ENCODE peak calls at places on chromosomes 2 and 18, in eight cellular contexts. One of them, this sample, is unnamed.

GRCh38 chr2:76270356-76270755 is 559.6 kb upstream of the GCFC2 start:
- DNase-seq in right atrium auricular region: no peak
- DNase-seq in body of pancreas: no peak
- DNase-seq in RWPE2: no peak
- DNase-seq in Peyer's patch: no peak
- DNase-seq in small intestine: peak; percentile 42
- DNase-seq in fibroblast of lung: no peak
- DNase-seq in right cardiac atrium: no peak
- DNase-seq in this sample: no peak

GRCh38 chr2:95526360-95527341 is 42.1 kb upstream of the TRIM43B start:
- DNase-seq in RWPE2: no peak
- DNase-seq in body of pancreas: peak; percentile 74
- DNase-seq in Peyer's patch: peak; percentile 32
- DNase-seq in small intestine: peak; percentile 73
- DNase-seq in right atrium auricular region: peak; percentile 68
- DNase-seq in right cardiac atrium: peak; percentile 89
- DNase-seq in fibroblast of lung: peak; percentile 81
- DNase-seq in this sample: no peak

GRCh38 chr2:65015731-65016130 is 26.5 kb downstream of the SLC1A4 start:
- DNase-seq in right atrium auricular region: no peak
- DNase-seq in small intestine: no peak
- DNase-seq in Peyer's patch: no peak
- DNase-seq in right cardiac atrium: no peak
- DNase-seq in body of pancreas: no peak
- DNase-seq in RWPE2: no peak
- DNase-seq in fibroblast of lung: peak; percentile 73
- DNase-seq in this sample: no peak

GRCh38 chr2:203692039-203692710 is 14.3 kb upstream of the CD28 start:
- DNase-seq in right cardiac atrium: no peak
- DNase-seq in small intestine: no peak
- DNase-seq in RWPE2: no peak
- DNase-seq in body of pancreas: no peak
- DNase-seq in right atrium auricular region: no peak
- DNase-seq in Peyer's patch: no peak
- DNase-seq in fibroblast of lung: no peak
- DNase-seq in this sample: no peak

GRCh38 chr2:39519886-39520285 is 82.8 kb upstream of the MAP4K3 start:
- DNase-seq in small intestine: no peak
- DNase-seq in fibroblast of lung: no peak
- DNase-seq in Peyer's patch: no peak
- DNase-seq in right atrium auricular region: no peak
- DNase-seq in body of pancreas: no peak
- DNase-seq in RWPE2: no peak
- DNase-seq in right cardiac atrium: no peak
- DNase-seq in this sample: no peak

GRCh38 chr18:21163647-21164625 is 52.3 kb upstream of the ROCK1 start:
- DNase-seq in body of pancreas: no peak
- DNase-seq in Peyer's patch: no peak
- DNase-seq in fibroblast of lung: peak; percentile 89
- DNase-seq in right cardiac atrium: no peak
- DNase-seq in right atrium auricular region: no peak
- DNase-seq in small intestine: no peak
- DNase-seq in RWPE2: no peak
- DNase-seq in this sample: no peak

GRCh38 chr2:43225093-43225787 is 1.2 kb downstream of the ZFP36L2 start:
- DNase-seq in right atrium auricular region: no peak
- DNase-seq in small intestine: peak; percentile 46
- DNase-seq in fibroblast of lung: peak; percentile 69
- DNase-seq in RWPE2: peak; percentile 66
- DNase-seq in Peyer's patch: peak; percentile 62
- DNase-seq in right cardiac atrium: peak; percentile 88
- DNase-seq in body of pancreas: peak; percentile 69
- DNase-seq in this sample: no peak

GRCh38 chr2:59196511-59196910 is 955.4 kb upstream of the FANCL start:
- DNase-seq in right cardiac atrium: no peak
- DNase-seq in body of pancreas: no peak
- DNase-seq in small intestine: no peak
- DNase-seq in Peyer's patch: no peak
- DNase-seq in RWPE2: no peak
- DNase-seq in fibroblast of lung: no peak
- DNase-seq in right atrium auricular region: no peak
- DNase-seq in this sample: no peak

GRCh38 chr2:200790185-200790584 is 21.5 kb upstream of the BZW1 start:
- DNase-seq in right cardiac atrium: no peak
- DNase-seq in right atrium auricular region: no peak
- DNase-seq in fibroblast of lung: no peak
- DNase-seq in RWPE2: no peak
- DNase-seq in Peyer's patch: no peak
- DNase-seq in small intestine: no peak
- DNase-seq in body of pancreas: no peak
- DNase-seq in this sample: no peak

GRCh38 chr2:52340185-52340584 is 1308.3 kb upstream of the NRXN1 start:
- DNase-seq in fibroblast of lung: peak; percentile 14
- DNase-seq in body of pancreas: no peak
- DNase-seq in right atrium auricular region: no peak
- DNase-seq in small intestine: no peak
- DNase-seq in RWPE2: no peak
- DNase-seq in Peyer's patch: no peak
- DNase-seq in right cardiac atrium: no peak
- DNase-seq in this sample: no peak

GRCh38 chr2:219722276-219722883 is 95.0 kb downstream of the SLC4A3 start:
- DNase-seq in right atrium auricular region: no peak
- DNase-seq in RWPE2: peak; percentile 80
- DNase-seq in fibroblast of lung: peak; percentile 34
- DNase-seq in Peyer's patch: no peak
- DNase-seq in small intestine: no peak
- DNase-seq in right cardiac atrium: no peak
- DNase-seq in body of pancreas: no peak
- DNase-seq in this sample: no peak

GRCh38 chr2:238424313-238424700 is 2.4 kb upstream of the ASB1 start:
- DNase-seq in Peyer's patch: no peak
- DNase-seq in RWPE2: no peak
- DNase-seq in right cardiac atrium: no peak
- DNase-seq in small intestine: no peak
- DNase-seq in right atrium auricular region: no peak
- DNase-seq in fibroblast of lung: peak; percentile 83
- DNase-seq in body of pancreas: no peak
- DNase-seq in this sample: no peak

GRCh38 chr2:66555076-66555475 is 120.2 kb downstream of the MEIS1 start:
- DNase-seq in right cardiac atrium: no peak
- DNase-seq in body of pancreas: no peak
- DNase-seq in fibroblast of lung: peak; percentile 44
- DNase-seq in RWPE2: no peak
- DNase-seq in Peyer's patch: no peak
- DNase-seq in right atrium auricular region: no peak
- DNase-seq in small intestine: no peak
- DNase-seq in this sample: no peak

GRCh38 chr2:144183744-144184143 is 336.2 kb downstream of the ZEB2 start:
- DNase-seq in right atrium auricular region: no peak
- DNase-seq in small intestine: peak; percentile 44
- DNase-seq in body of pancreas: no peak
- DNase-seq in RWPE2: no peak
- DNase-seq in right cardiac atrium: no peak
- DNase-seq in Peyer's patch: peak; percentile 76
- DNase-seq in fibroblast of lung: peak; percentile 15
- DNase-seq in this sample: no peak

GRCh38 chr2:96097441-96097840 is 18.9 kb downstream of the ADRA2B start:
- DNase-seq in fibroblast of lung: no peak
- DNase-seq in small intestine: no peak
- DNase-seq in right cardiac atrium: no peak
- DNase-seq in right atrium auricular region: no peak
- DNase-seq in RWPE2: no peak
- DNase-seq in Peyer's patch: no peak
- DNase-seq in body of pancreas: no peak
- DNase-seq in this sample: no peak

GRCh38 chr2:200308421-200309295 is 2.2 kb downstream of the SPATS2L start:
- DNase-seq in right atrium auricular region: no peak
- DNase-seq in Peyer's patch: no peak
- DNase-seq in body of pancreas: no peak
- DNase-seq in RWPE2: no peak
- DNase-seq in right cardiac atrium: no peak
- DNase-seq in fibroblast of lung: peak; percentile 49
- DNase-seq in small intestine: no peak
- DNase-seq in this sample: no peak

GRCh38 chr2:232854082-232854481 is 16.0 kb upstream of the SNORC start:
- DNase-seq in RWPE2: peak; percentile 82
- DNase-seq in Peyer's patch: no peak
- DNase-seq in right cardiac atrium: no peak
- DNase-seq in right atrium auricular region: no peak
- DNase-seq in small intestine: peak; percentile 50
- DNase-seq in fibroblast of lung: peak; percentile 92
- DNase-seq in body of pancreas: no peak
- DNase-seq in this sample: no peak

GRCh38 chr18:13629841-13630747 is 96.3 kb downstream of the FAM210A start:
- DNase-seq in Peyer's patch: peak; percentile 44
- DNase-seq in right cardiac atrium: no peak
- DNase-seq in body of pancreas: peak; percentile 31
- DNase-seq in small intestine: peak; percentile 50
- DNase-seq in fibroblast of lung: peak; percentile 43
- DNase-seq in RWPE2: no peak
- DNase-seq in right atrium auricular region: no peak
- DNase-seq in this sample: no peak

GRCh38 chr18:70292628-70293027 is 3.8 kb downstream of the SOCS6 start:
- DNase-seq in right cardiac atrium: no peak
- DNase-seq in small intestine: peak; percentile 20
- DNase-seq in body of pancreas: no peak
- DNase-seq in Peyer's patch: no peak
- DNase-seq in RWPE2: no peak
- DNase-seq in right atrium auricular region: no peak
- DNase-seq in fibroblast of lung: no peak
- DNase-seq in this sample: no peak

GRCh38 chr18:70291295-70291574 is 2.4 kb downstream of the SOCS6 start:
- DNase-seq in right cardiac atrium: no peak
- DNase-seq in Peyer's patch: no peak
- DNase-seq in fibroblast of lung: no peak
- DNase-seq in RWPE2: no peak
- DNase-seq in right atrium auricular region: no peak
- DNase-seq in small intestine: peak; percentile 21
- DNase-seq in body of pancreas: no peak
- DNase-seq in this sample: no peak

GRCh38 chr18:70294471-70295191 is 5.8 kb downstream of the SOCS6 start:
- DNase-seq in body of pancreas: no peak
- DNase-seq in right cardiac atrium: no peak
- DNase-seq in small intestine: no peak
- DNase-seq in Peyer's patch: no peak
- DNase-seq in right atrium auricular region: no peak
- DNase-seq in RWPE2: no peak
- DNase-seq in fibroblast of lung: no peak
- DNase-seq in this sample: no peak

GRCh38 chr18:70295192-70295522 is 6.3 kb downstream of the SOCS6 start:
- DNase-seq in fibroblast of lung: no peak
- DNase-seq in right atrium auricular region: no peak
- DNase-seq in small intestine: no peak
- DNase-seq in RWPE2: no peak
- DNase-seq in right cardiac atrium: no peak
- DNase-seq in Peyer's patch: no peak
- DNase-seq in body of pancreas: no peak
- DNase-seq in this sample: no peak

GRCh38 chr18:70293166-70293565 is 4.3 kb downstream of the SOCS6 start:
- DNase-seq in right atrium auricular region: no peak
- DNase-seq in right cardiac atrium: no peak
- DNase-seq in small intestine: peak; percentile 74
- DNase-seq in body of pancreas: no peak
- DNase-seq in RWPE2: no peak
- DNase-seq in Peyer's patch: no peak
- DNase-seq in fibroblast of lung: no peak
- DNase-seq in this sample: no peak
- H3K4me1 ChIP-seq in right atrium auricular region: peaks cover 75% of the 10 kb centered on the region
- H3K4me1 ChIP-seq in right cardiac atrium: peaks cover 10% of the 10 kb centered on the region
- H3K4me1 ChIP-seq in small intestine: peaks cover 11% of the 10 kb centered on the region
- H3K4me1 ChIP-seq in body of pancreas: peaks cover 49% of the 10 kb centered on the region
- H3K4me1 ChIP-seq in RWPE2: peaks cover 27% of the 10 kb centered on the region
- H3K4me1 ChIP-seq in Peyer's patch: peaks cover 54% of the 10 kb centered on the region
- H3K4me1 ChIP-seq in fibroblast of lung: peaks cover 23% of the 10 kb centered on the region
- H3K4me1 ChIP-seq in this sample: peaks cover 62% of the 10 kb centered on the region

GRCh38 chr2:175436076-175436475 is 254.6 kb upstream of the ATP5MC3 start:
- DNase-seq in body of pancreas: no peak
- DNase-seq in right cardiac atrium: no peak
- DNase-seq in right atrium auricular region: no peak
- DNase-seq in Peyer's patch: no peak
- DNase-seq in RWPE2: no peak
- DNase-seq in small intestine: no peak
- DNase-seq in fibroblast of lung: no peak
- DNase-seq in this sample: no peak
- H3K27me3 ChIP-seq in body of pancreas: no peaks in the 10 kb centered on the region
- H3K27me3 ChIP-seq in right cardiac atrium: no peaks in the 10 kb centered on the region
- H3K27me3 ChIP-seq in right atrium auricular region: no peaks in the 10 kb centered on the region
- H3K27me3 ChIP-seq in Peyer's patch: no peaks in the 10 kb centered on the region
- H3K27me3 ChIP-seq in RWPE2: no peaks in the 10 kb centered on the region
- H3K27me3 ChIP-seq in small intestine: no peaks in the 10 kb centered on the region
- H3K27me3 ChIP-seq in fibroblast of lung: no peaks in the 10 kb centered on the region
- H3K27me3 ChIP-seq in this sample: no peaks in the 10 kb centered on the region

GRCh38 chr2:188318161-188318749 is 26.6 kb downstream of the GULP1 start:
- DNase-seq in fibroblast of lung: no peak
- DNase-seq in Peyer's patch: no peak
- DNase-seq in body of pancreas: no peak
- DNase-seq in small intestine: no peak
- DNase-seq in RWPE2: no peak
- DNase-seq in right atrium auricular region: no peak
- DNase-seq in right cardiac atrium: no peak
- DNase-seq in this sample: no peak
- H3K4me1 ChIP-seq in fibroblast of lung: peaks cover 2% of the 10 kb centered on the region
- H3K4me1 ChIP-seq in Peyer's patch: peaks cover 4% of the 10 kb centered on the region
- H3K4me1 ChIP-seq in body of pancreas: peaks cover 8% of the 10 kb centered on the region
- H3K4me1 ChIP-seq in small intestine: peaks cover 2% of the 10 kb centered on the region
- H3K4me1 ChIP-seq in RWPE2: no peaks in the 10 kb centered on the region
- H3K4me1 ChIP-seq in right atrium auricular region: no peaks in the 10 kb centered on the region
- H3K4me1 ChIP-seq in right cardiac atrium: no peaks in the 10 kb centered on the region
- H3K4me1 ChIP-seq in this sample: peaks cover 4% of the 10 kb centered on the region

GRCh38 chr2:20668470-20668869 is 1.5 kb downstream of the GDF7 start:
- DNase-seq in Peyer's patch: no peak
- DNase-seq in right atrium auricular region: no peak
- DNase-seq in right cardiac atrium: no peak
- DNase-seq in body of pancreas: no peak
- DNase-seq in RWPE2: no peak
- DNase-seq in small intestine: no peak
- DNase-seq in fibroblast of lung: no peak
- DNase-seq in this sample: no peak
- H3K27me3 ChIP-seq in Peyer's patch: peaks cover 4% of the 10 kb centered on the region
- H3K27me3 ChIP-seq in right atrium auricular region: peaks cover 18% of the 10 kb centered on the region
- H3K27me3 ChIP-seq in right cardiac atrium: no peaks in the 10 kb centered on the region
- H3K27me3 ChIP-seq in body of pancreas: peaks cover 26% of the 10 kb centered on the region
- H3K27me3 ChIP-seq in RWPE2: peaks cover 95% of the 10 kb centered on the region
- H3K27me3 ChIP-seq in small intestine: peaks cover 68% of the 10 kb centered on the region
- H3K27me3 ChIP-seq in fibroblast of lung: peaks cover 83% of the 10 kb centered on the region
- H3K27me3 ChIP-seq in this sample: no peaks in the 10 kb centered on the region

This sample was measured in thoracic aorta.